ENCODE peak calls at places on chromosomes 3 and 15, in nine cellular contexts. B is HCT116, Q is A549, V is Panc1, H is GM12878, J is SK-N-SH, D is HepG2, O is K562, N is HL-60. S is an unnamed sample.

GRCh38 chr3:56915969-56916586 is 114.3 kb upstream of the ARHGEF3 start:
- DNase-seq in B (no peak), Q (no peak), V (no peak), H (peak), J (no peak), D (no peak), O (no peak), N (no peak), S (peak)

GRCh38 chr3:151047636-151048035 is 37.8 kb upstream of the MED12L start:
- DNase-seq in B (peak), Q (peak), V (no peak), H (no peak), J (no peak), D (no peak), O (peak), N (no peak), S (peak)

GRCh38 chr3:129197341-129197740 is 13.6 kb upstream of the CNBP start:
- DNase-seq in B (no peak), Q (no peak), V (no peak), H (no peak), J (no peak), D (no peak), O (no peak), N (no peak), S (no peak)

GRCh38 chr3:123448503-123449091 is at the start of gene ADCY5:
- DNase-seq in B (no peak), Q (no peak), V (no peak), H (no peak), J (peak), D (no peak), O (no peak), N (no peak), S (peak)

GRCh38 chr3:46812237-46812791 is 50.9 kb downstream of the MYL3 start:
- DNase-seq in B (no peak), Q (peak), V (no peak), H (no peak), J (peak), D (no peak), O (peak), N (peak), S (peak)

GRCh38 chr3:7960601-7961000 is 541.0 kb upstream of the LMCD1 start:
- DNase-seq in B (no peak), Q (no peak), V (no peak), H (no peak), J (no peak), D (no peak), O (no peak), N (no peak), S (no peak)

GRCh38 chr15:50244959-50245624 is 20.4 kb downstream of the HDC start:
- DNase-seq in B (no peak), Q (no peak), V (no peak), H (no peak), J (no peak), D (no peak), O (no peak), N (no peak), S (no peak)

GRCh38 chr15:55750706-55751105 is 7.8 kb upstream of the PRTG start:
- DNase-seq in B (no peak), Q (no peak), V (no peak), H (no peak), J (no peak), D (no peak), O (no peak), N (no peak), S (no peak)

GRCh38 chr15:85750319-85750806 is 44.4 kb downstream of the KLHL25 start:
- DNase-seq in B (no peak), Q (no peak), V (no peak), H (no peak), J (no peak), D (no peak), O (no peak), N (no peak), S (peak)

GRCh38 chr15:87736401-87736800 is 520.1 kb downstream of the NTRK3 start:
- DNase-seq in B (no peak), Q (no peak), V (no peak), H (no peak), J (no peak), D (no peak), O (no peak), N (no peak), S (no peak)

GRCh38 chr3:138187296-138188012 is at the start of gene ARMC8:
- DNase-seq in B (peak), Q (peak), V (no peak), H (no peak), J (peak), D (peak), O (peak), N (peak), S (peak)

GRCh38 chr3:7707192-7707591 is 794.4 kb upstream of the LMCD1 start:
- DNase-seq in B (no peak), Q (no peak), V (no peak), H (no peak), J (no peak), D (no peak), O (no peak), N (no peak), S (no peak)

GRCh38 chr3:152197937-152198336 is 70.8 kb upstream of the MBNL1 start:
- DNase-seq in B (no peak), Q (no peak), V (no peak), H (no peak), J (no peak), D (no peak), O (no peak), N (no peak), S (no peak)

GRCh38 chr15:80780416-80781221 is 1.4 kb downstream of the CEMIP start:
- DNase-seq in B (no peak), Q (peak), V (no peak), H (no peak), J (peak), D (peak), O (peak), N (no peak), S (peak)

GRCh38 chr3:146044046-146044445 is 116.9 kb downstream of the PLOD2 start:
- DNase-seq in B (no peak), Q (no peak), V (no peak), H (no peak), J (no peak), D (no peak), O (no peak), N (no peak), S (no peak)

GRCh38 chr3:47910777-47911440 is 105.3 kb downstream of the MAP4 start:
- DNase-seq in B (peak), Q (peak), V (peak), H (no peak), J (peak), D (peak), O (peak), N (no peak), S (no peak)

GRCh38 chr15:42444415-42445063 is 46.4 kb downstream of the ZNF106 start:
- DNase-seq in B (no peak), Q (no peak), V (no peak), H (no peak), J (no peak), D (no peak), O (peak), N (no peak), S (peak)

GRCh38 chr15:62455441-62455921 is 290.4 kb upstream of the C2CD4B start:
- DNase-seq in B (no peak), Q (no peak), V (peak), H (no peak), J (peak), D (no peak), O (no peak), N (no peak), S (no peak)

GRCh38 chr15:65189102-65189740 is 4.1 kb upstream of the CLPX start:
- DNase-seq in B (peak), Q (peak), V (peak), H (no peak), J (peak), D (peak), O (peak), N (no peak), S (peak)

GRCh38 chr3:97793415-97794019 is 28.3 kb upstream of the CRYBG3 start:
- DNase-seq in B (peak), Q (peak), V (peak), H (peak), J (peak), D (peak), O (peak), N (no peak), S (peak)

GRCh38 chr15:40470423-40471104 is at the start of gene CHST14:
- DNase-seq in B (no peak), Q (peak), V (no peak), H (no peak), J (peak), D (peak), O (no peak), N (peak), S (peak)

GRCh38 chr3:25527796-25528195 is 99.7 kb downstream of the RARB start:
- DNase-seq in B (no peak), Q (no peak), V (no peak), H (no peak), J (no peak), D (no peak), O (no peak), N (no peak), S (no peak)

GRCh38 chr3:144900366-144900765 is 928.7 kb downstream of the DIPK2A start:
- DNase-seq in B (no peak), Q (no peak), V (no peak), H (no peak), J (no peak), D (no peak), O (no peak), N (no peak), S (no peak)

GRCh38 chr3:195097331-195098255 is 173.4 kb downstream of the XXYLT1 start:
- DNase-seq in B (no peak), Q (no peak), V (no peak), H (no peak), J (no peak), D (no peak), O (no peak), N (no peak), S (no peak)

GRCh38 chr15:73751896-73752816 is 995 bp downstream of the INSYN1 start:
- DNase-seq in B (no peak), Q (no peak), V (no peak), H (no peak), J (peak), D (no peak), O (no peak), N (no peak), S (peak)

GRCh38 chr15:73754461-73754860 is 1.3 kb upstream of the INSYN1 start:
- DNase-seq in B (no peak), Q (no peak), V (no peak), H (no peak), J (no peak), D (no peak), O (no peak), N (no peak), S (no peak)

GRCh38 chr15:73755481-73755880 is 2.3 kb upstream of the INSYN1 start:
- DNase-seq in B (no peak), Q (no peak), V (no peak), H (no peak), J (peak), D (no peak), O (no peak), N (no peak), S (no peak)

GRCh38 chr15:73752817-73753214 is 335 bp downstream of the INSYN1 start:
- DNase-seq in B (no peak), Q (peak), V (no peak), H (no peak), J (peak), D (no peak), O (peak), N (no peak), S (peak)

GRCh38 chr15:73753250-73754130 is at the start of gene INSYN1:
- DNase-seq in B (no peak), Q (peak), V (no peak), H (no peak), J (peak), D (no peak), O (no peak), N (no peak), S (peak)
- TF ChIP-seq REST in B (no peak), Q (no peak), V (no peak), H (no peak), J (no peak), D (no peak), O (no peak), N (no peak), S (no peak)

DNA sequence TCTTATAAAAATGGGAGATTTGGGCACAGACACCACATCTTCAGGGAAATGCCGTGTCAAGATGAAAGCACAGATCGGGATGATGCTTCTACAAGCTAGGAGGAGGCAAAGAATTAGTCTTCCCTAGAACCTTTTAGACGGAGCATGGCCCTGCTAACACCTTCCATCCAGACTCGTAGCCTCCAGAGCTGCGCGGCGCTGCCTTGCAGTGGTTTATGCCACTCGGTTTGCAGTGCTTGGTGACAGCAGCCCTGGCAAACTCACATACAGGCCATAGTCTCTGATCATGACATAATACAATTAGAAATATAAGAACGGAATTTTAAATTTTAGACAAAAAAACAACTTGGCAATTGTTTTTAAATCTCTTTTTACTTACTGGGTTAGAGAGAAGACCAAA is 37.1 kb upstream of the SLC41A3 start:
- DNase-seq in B (no peak), Q (no peak), V (no peak), H (no peak), J (no peak), D (no peak), O (no peak), N (no peak), S (no peak)
- TF ChIP-seq REST in B (no peak), Q (no peak), V (no peak), H (no peak), J (no peak), D (no peak), O (no peak), N (no peak), S (no peak)

GRCh38 chr3:113113361-113113760 is 98.0 kb upstream of the BOC start:
- DNase-seq in B (no peak), Q (no peak), V (no peak), H (no peak), J (no peak), D (no peak), O (no peak), N (no peak), S (no peak)
- TF ChIP-seq REST in B (no peak), Q (no peak), V (no peak), H (no peak), J (no peak), D (no peak), O (no peak), N (no peak), S (no peak)

GRCh38 chr3:23885210-23885609 is 31.6 kb downstream of the NKIRAS1 start:
- DNase-seq in B (no peak), Q (no peak), V (no peak), H (no peak), J (no peak), D (no peak), O (no peak), N (no peak), S (no peak)

GRCh38 chr3:23889950-23890349 is 26.8 kb downstream of the NKIRAS1 start:
- DNase-seq in B (no peak), Q (no peak), V (no peak), H (no peak), J (no peak), D (no peak), O (no peak), N (no peak), S (no peak)

GRCh38 chr3:23886311-23886710 is 30.5 kb downstream of the NKIRAS1 start:
- DNase-seq in B (no peak), Q (no peak), V (no peak), H (no peak), J (no peak), D (no peak), O (no peak), N (no peak), S (no peak)

GRCh38 chr3:23888617-23889228 is 28.1 kb downstream of the NKIRAS1 start:
- DNase-seq in B (peak), Q (no peak), V (peak), H (no peak), J (no peak), D (peak), O (no peak), N (no peak), S (peak)

GRCh38 chr3:23889401-23889800 is 27.4 kb downstream of the NKIRAS1 start:
- DNase-seq in B (no peak), Q (no peak), V (no peak), H (no peak), J (no peak), D (no peak), O (no peak), N (no peak), S (no peak)
- TF ChIP-seq REST in B (no peak), Q (no peak), V (no peak), H (no peak), J (no peak), D (no peak), O (no peak), N (no peak), S (no peak)

DNA sequence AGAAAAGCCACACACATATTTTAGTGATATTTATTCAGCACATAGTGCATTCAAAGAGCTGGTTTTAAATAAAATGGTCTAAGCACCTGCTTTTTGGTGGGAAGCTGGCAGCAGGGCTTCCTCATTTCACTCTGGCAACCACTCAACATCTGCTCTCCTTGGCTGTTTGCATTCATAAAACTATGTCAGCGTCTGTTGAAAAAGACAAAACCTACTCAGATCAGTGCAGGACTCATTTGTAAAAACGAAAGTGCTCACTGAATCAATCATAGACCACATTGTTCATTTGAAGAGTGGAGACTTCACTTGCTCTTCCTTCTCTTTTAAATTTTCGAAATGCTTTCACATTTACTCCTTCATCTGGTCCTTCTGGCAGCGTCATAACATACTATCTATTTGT is 96.7 kb downstream of the SEMA6D start:
- DNase-seq in B (no peak), Q (no peak), V (no peak), H (peak), J (no peak), D (no peak), O (no peak), N (no peak), S (no peak)
- TF ChIP-seq REST in B (no peak), Q (no peak), V (no peak), H (no peak), J (no peak), D (no peak), O (no peak), N (no peak), S (no peak)

GRCh38 chr15:47736123-47736786 is 18.9 kb downstream of the SEMA6D start:
- DNase-seq in B (no peak), Q (no peak), V (no peak), H (no peak), J (peak), D (no peak), O (no peak), N (no peak), S (no peak)
- TF ChIP-seq REST in B (no peak), Q (no peak), V (no peak), H (no peak), J (no peak), D (no peak), O (no peak), N (no peak), S (no peak)

DNA sequence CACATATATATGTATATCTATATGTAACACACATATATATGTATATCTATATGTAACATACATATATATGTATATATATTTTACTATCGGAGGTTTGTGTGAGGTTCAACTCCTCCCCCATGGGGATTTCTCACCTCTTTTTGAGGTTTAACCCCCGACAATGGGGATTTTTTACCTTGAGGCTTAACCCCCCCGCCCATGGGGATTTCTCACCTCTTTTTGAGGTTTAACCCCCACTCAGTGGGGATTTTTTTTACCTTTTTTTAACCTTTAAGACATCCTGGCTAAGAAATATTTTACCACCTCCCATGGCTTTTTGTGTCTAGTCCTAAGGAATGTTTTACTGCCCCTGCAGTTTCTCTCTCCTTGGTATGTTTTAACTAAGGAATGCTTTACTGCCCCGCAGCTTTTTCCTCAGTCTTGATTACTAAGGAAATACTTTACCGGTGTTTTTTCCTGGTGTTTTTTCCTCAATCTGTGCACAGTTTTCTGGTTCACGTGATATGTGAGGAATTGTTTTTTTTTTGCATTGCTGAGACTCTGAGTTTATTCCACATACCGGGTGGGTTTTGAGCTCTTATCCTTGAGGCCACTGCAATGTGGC is 185.2 kb downstream of the KLF13 start:
- DNase-seq in B (no peak), Q (no peak), V (no peak), H (peak), J (no peak), D (no peak), O (no peak), N (no peak), S (peak)
- TF ChIP-seq REST in B (no peak), Q (no peak), V (no peak), H (no peak), J (no peak), D (no peak), O (no peak), N (no peak), S (no peak)

GRCh38 chr3:18572809-18573208 is 147.7 kb upstream of the SATB1 start:
- DNase-seq in B (no peak), Q (no peak), V (no peak), H (no peak), J (no peak), D (no peak), O (no peak), N (no peak), S (no peak)
- TF ChIP-seq REST in B (no peak), Q (no peak), V (no peak), H (no peak), J (no peak), D (no peak), O (no peak), N (no peak), S (no peak)

S was measured in GM23338.